ENCODE peak calls at places on chromosomes 3 and 15, in ten cellular contexts. One of them, this sample, is unnamed.
A peak's percentile ranks its signal among the peaks of the same experiment; 100 is the strongest.

GRCh38 chr3:48125026-48125704 is 63.1 kb downstream of the CDC25A start:
- DNase-seq in cardiac muscle cell: no peak
- DNase-seq in suprapubic skin: no peak
- DNase-seq in left lung: no peak
- DNase-seq in PC-9: no peak
- DNase-seq in pancreas: peak; percentile 16
- DNase-seq in mucosa of descending colon: no peak
- DNase-seq in IMR-90: peak; percentile 91
- DNase-seq in endodermal cell: peak; percentile 80
- DNase-seq in neural progenitor cell: no peak
- DNase-seq in this sample: no peak

GRCh38 chr3:39013289-39013688 is 38.5 kb downstream of the SCN11A start:
- DNase-seq in IMR-90: peak; percentile 36
- DNase-seq in pancreas: no peak
- DNase-seq in PC-9: no peak
- DNase-seq in neural progenitor cell: peak; percentile 25
- DNase-seq in left lung: no peak
- DNase-seq in endodermal cell: peak; percentile 84
- DNase-seq in mucosa of descending colon: no peak
- DNase-seq in cardiac muscle cell: no peak
- DNase-seq in suprapubic skin: no peak
- DNase-seq in this sample: peak; percentile 14

GRCh38 chr15:56496635-56497034 is 31.7 kb upstream of the MNS1 start:
- DNase-seq in suprapubic skin: no peak
- DNase-seq in PC-9: no peak
- DNase-seq in IMR-90: peak; percentile 79
- DNase-seq in endodermal cell: no peak
- DNase-seq in mucosa of descending colon: peak; percentile 39
- DNase-seq in cardiac muscle cell: peak; percentile 66
- DNase-seq in neural progenitor cell: peak; percentile 66
- DNase-seq in left lung: no peak
- DNase-seq in pancreas: no peak
- DNase-seq in this sample: no peak

GRCh38 chr3:32816439-32817194 is 1.2 kb upstream of the TRIM71 start:
- DNase-seq in suprapubic skin: peak; percentile 74
- DNase-seq in neural progenitor cell: peak; percentile 96
- DNase-seq in PC-9: no peak
- DNase-seq in cardiac muscle cell: peak; percentile 82
- DNase-seq in mucosa of descending colon: no peak
- DNase-seq in pancreas: no peak
- DNase-seq in left lung: peak; percentile 86
- DNase-seq in IMR-90: no peak
- DNase-seq in endodermal cell: peak; percentile 96
- DNase-seq in this sample: no peak

GRCh38 chr15:31267161-31268107 is 59.2 kb upstream of the KLF13 start:
- DNase-seq in IMR-90: no peak
- DNase-seq in PC-9: no peak
- DNase-seq in neural progenitor cell: peak; percentile 2
- DNase-seq in pancreas: no peak
- DNase-seq in mucosa of descending colon: no peak
- DNase-seq in cardiac muscle cell: no peak
- DNase-seq in left lung: no peak
- DNase-seq in endodermal cell: no peak
- DNase-seq in suprapubic skin: peak; percentile 65
- DNase-seq in this sample: no peak

GRCh38 chr3:172082269-172082668 is 42.9 kb downstream of the FNDC3B start:
- DNase-seq in endodermal cell: no peak
- DNase-seq in IMR-90: peak; percentile 95
- DNase-seq in left lung: no peak
- DNase-seq in mucosa of descending colon: no peak
- DNase-seq in neural progenitor cell: no peak
- DNase-seq in cardiac muscle cell: no peak
- DNase-seq in PC-9: no peak
- DNase-seq in pancreas: no peak
- DNase-seq in suprapubic skin: no peak
- DNase-seq in this sample: peak; percentile 44

GRCh38 chr3:45868213-45868612 is 18.1 kb upstream of the CCR9 start:
- DNase-seq in PC-9: no peak
- DNase-seq in pancreas: no peak
- DNase-seq in left lung: no peak
- DNase-seq in IMR-90: no peak
- DNase-seq in endodermal cell: no peak
- DNase-seq in neural progenitor cell: no peak
- DNase-seq in suprapubic skin: no peak
- DNase-seq in cardiac muscle cell: no peak
- DNase-seq in mucosa of descending colon: no peak
- DNase-seq in this sample: no peak

GRCh38 chr3:177483182-177483967 is 286.1 kb upstream of the TBL1XR1 start:
- DNase-seq in endodermal cell: peak; percentile 85
- DNase-seq in suprapubic skin: no peak
- DNase-seq in IMR-90: no peak
- DNase-seq in pancreas: no peak
- DNase-seq in cardiac muscle cell: no peak
- DNase-seq in PC-9: no peak
- DNase-seq in neural progenitor cell: peak; percentile 49
- DNase-seq in left lung: no peak
- DNase-seq in mucosa of descending colon: peak; percentile 24
- DNase-seq in this sample: no peak

GRCh38 chr15:74345051-74345450 is 22.4 kb downstream of the CYP11A1 start:
- DNase-seq in pancreas: no peak
- DNase-seq in neural progenitor cell: no peak
- DNase-seq in left lung: no peak
- DNase-seq in mucosa of descending colon: no peak
- DNase-seq in cardiac muscle cell: no peak
- DNase-seq in endodermal cell: no peak
- DNase-seq in PC-9: no peak
- DNase-seq in suprapubic skin: no peak
- DNase-seq in IMR-90: peak; percentile 44
- DNase-seq in this sample: no peak

GRCh38 chr3:13415236-13416001 is 4.7 kb downstream of the NUP210 start:
- DNase-seq in IMR-90: no peak
- DNase-seq in neural progenitor cell: no peak
- DNase-seq in endodermal cell: no peak
- DNase-seq in pancreas: no peak
- DNase-seq in left lung: no peak
- DNase-seq in cardiac muscle cell: no peak
- DNase-seq in PC-9: no peak
- DNase-seq in suprapubic skin: no peak
- DNase-seq in mucosa of descending colon: no peak
- DNase-seq in this sample: no peak

GRCh38 chr3:107621465-107621864 is 98.7 kb downstream of the BBX start:
- DNase-seq in endodermal cell: no peak
- DNase-seq in cardiac muscle cell: no peak
- DNase-seq in mucosa of descending colon: no peak
- DNase-seq in IMR-90: no peak
- DNase-seq in suprapubic skin: no peak
- DNase-seq in neural progenitor cell: no peak
- DNase-seq in left lung: no peak
- DNase-seq in PC-9: no peak
- DNase-seq in pancreas: no peak
- DNase-seq in this sample: no peak

GRCh38 chr3:107620534-107620933 is 97.8 kb downstream of the BBX start:
- DNase-seq in cardiac muscle cell: no peak
- DNase-seq in suprapubic skin: no peak
- DNase-seq in neural progenitor cell: no peak
- DNase-seq in PC-9: no peak
- DNase-seq in left lung: no peak
- DNase-seq in pancreas: no peak
- DNase-seq in mucosa of descending colon: no peak
- DNase-seq in endodermal cell: no peak
- DNase-seq in IMR-90: no peak
- DNase-seq in this sample: no peak

DNA sequence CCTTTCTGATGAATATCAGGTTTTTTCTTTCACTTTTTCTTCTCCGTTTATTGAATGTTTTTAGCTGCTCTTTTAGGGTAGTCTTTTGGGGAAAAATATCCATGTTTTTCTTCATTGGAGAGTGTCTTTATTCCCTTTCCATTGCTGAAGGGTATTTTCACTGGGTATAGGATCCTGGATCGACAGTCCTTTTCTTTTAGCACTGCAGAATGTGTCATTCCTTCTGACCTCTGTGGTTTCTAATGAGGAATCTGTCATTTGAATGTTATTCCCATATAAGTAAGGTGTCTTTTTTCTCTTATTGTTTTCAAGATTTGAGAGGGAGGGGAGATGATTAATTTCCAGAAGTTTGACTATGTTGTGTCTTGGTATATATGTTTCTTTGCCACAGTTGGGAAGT is 96.8 kb downstream of the BBX start:
- DNase-seq in endodermal cell: no peak
- DNase-seq in IMR-90: no peak
- DNase-seq in suprapubic skin: no peak
- DNase-seq in neural progenitor cell: no peak
- DNase-seq in cardiac muscle cell: no peak
- DNase-seq in left lung: no peak
- DNase-seq in mucosa of descending colon: no peak
- DNase-seq in pancreas: no peak
- DNase-seq in PC-9: no peak
- DNase-seq in this sample: no peak
- H3K9me3 ChIP-seq in endodermal cell: no peaks in the 10 kb centered on the region
- H3K9me3 ChIP-seq in IMR-90: no peaks in the 10 kb centered on the region
- H3K9me3 ChIP-seq in suprapubic skin: no peaks in the 10 kb centered on the region
- H3K9me3 ChIP-seq in neural progenitor cell: no peaks in the 10 kb centered on the region
- H3K9me3 ChIP-seq in cardiac muscle cell: no peaks in the 10 kb centered on the region
- H3K9me3 ChIP-seq in left lung: no peaks in the 10 kb centered on the region
- H3K9me3 ChIP-seq in mucosa of descending colon: no peaks in the 10 kb centered on the region
- H3K9me3 ChIP-seq in pancreas: no peaks in the 10 kb centered on the region
- H3K9me3 ChIP-seq in PC-9: peaks cover 3% of the 10 kb centered on the region
- H3K9me3 ChIP-seq in this sample: no peaks in the 10 kb centered on the region

GRCh38 chr3:14455571-14456317 is 53.3 kb downstream of the SLC6A6 start:
- DNase-seq in neural progenitor cell: no peak
- DNase-seq in suprapubic skin: no peak
- DNase-seq in endodermal cell: no peak
- DNase-seq in pancreas: peak; percentile 52
- DNase-seq in PC-9: no peak
- DNase-seq in cardiac muscle cell: no peak
- DNase-seq in mucosa of descending colon: no peak
- DNase-seq in left lung: peak; percentile 67
- DNase-seq in IMR-90: no peak
- DNase-seq in this sample: no peak

GRCh38 chr3:14457999-14458398 is 55.6 kb downstream of the SLC6A6 start:
- DNase-seq in pancreas: no peak
- DNase-seq in mucosa of descending colon: no peak
- DNase-seq in neural progenitor cell: peak; percentile 51
- DNase-seq in PC-9: no peak
- DNase-seq in endodermal cell: peak; percentile 85
- DNase-seq in IMR-90: no peak
- DNase-seq in cardiac muscle cell: no peak
- DNase-seq in left lung: peak; percentile 81
- DNase-seq in suprapubic skin: no peak
- DNase-seq in this sample: no peak

GRCh38 chr3:14458434-14459280 is 56.3 kb downstream of the SLC6A6 start:
- DNase-seq in suprapubic skin: no peak
- DNase-seq in left lung: no peak
- DNase-seq in cardiac muscle cell: no peak
- DNase-seq in pancreas: no peak
- DNase-seq in mucosa of descending colon: no peak
- DNase-seq in IMR-90: no peak
- DNase-seq in endodermal cell: no peak
- DNase-seq in neural progenitor cell: no peak
- DNase-seq in PC-9: no peak
- DNase-seq in this sample: no peak

GRCh38 chr3:14457481-14457880 is 55.1 kb downstream of the SLC6A6 start:
- DNase-seq in mucosa of descending colon: no peak
- DNase-seq in neural progenitor cell: no peak
- DNase-seq in PC-9: no peak
- DNase-seq in IMR-90: no peak
- DNase-seq in endodermal cell: no peak
- DNase-seq in left lung: no peak
- DNase-seq in suprapubic skin: no peak
- DNase-seq in cardiac muscle cell: no peak
- DNase-seq in pancreas: no peak
- DNase-seq in this sample: no peak

GRCh38 chr3:14456794-14457193 is 54.4 kb downstream of the SLC6A6 start:
- DNase-seq in IMR-90: no peak
- DNase-seq in suprapubic skin: no peak
- DNase-seq in endodermal cell: no peak
- DNase-seq in PC-9: no peak
- DNase-seq in mucosa of descending colon: no peak
- DNase-seq in neural progenitor cell: no peak
- DNase-seq in cardiac muscle cell: no peak
- DNase-seq in pancreas: no peak
- DNase-seq in left lung: no peak
- DNase-seq in this sample: no peak
- H3K4me3 ChIP-seq in IMR-90: no peak overlapping the region
- H3K4me3 ChIP-seq in suprapubic skin: no peak overlapping the region
- H3K4me3 ChIP-seq in endodermal cell: no peak overlapping the region
- H3K4me3 ChIP-seq in PC-9: no peak overlapping the region
- H3K4me3 ChIP-seq in mucosa of descending colon: no peak overlapping the region
- H3K4me3 ChIP-seq in neural progenitor cell: no peak overlapping the region
- H3K4me3 ChIP-seq in cardiac muscle cell: no peak overlapping the region
- H3K4me3 ChIP-seq in pancreas: no peak overlapping the region
- H3K4me3 ChIP-seq in left lung: no peak overlapping the region
- H3K4me3 ChIP-seq in this sample: no peak overlapping the region

DNA sequence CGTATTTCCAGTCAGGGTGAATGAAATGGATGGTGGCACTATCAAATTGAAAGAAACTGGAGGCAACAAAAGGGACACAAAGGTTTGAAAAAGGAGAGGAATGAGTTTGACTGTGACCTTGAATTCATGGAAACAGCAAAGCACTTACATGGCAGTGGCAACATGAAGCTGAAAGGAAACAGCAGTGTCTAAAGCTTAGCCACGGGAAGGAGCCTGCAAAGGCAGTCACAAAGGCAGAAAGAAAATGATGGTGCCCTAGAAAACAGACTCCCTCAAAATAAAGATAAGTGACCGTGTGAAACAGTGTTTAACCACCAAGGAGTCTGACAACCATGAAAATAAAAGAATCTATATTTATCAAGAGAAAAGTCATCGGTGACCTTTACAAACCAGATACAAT is 51.2 kb downstream of the SLTM start:
- DNase-seq in neural progenitor cell: no peak
- DNase-seq in left lung: no peak
- DNase-seq in IMR-90: no peak
- DNase-seq in suprapubic skin: no peak
- DNase-seq in PC-9: no peak
- DNase-seq in pancreas: no peak
- DNase-seq in mucosa of descending colon: no peak
- DNase-seq in endodermal cell: no peak
- DNase-seq in cardiac muscle cell: peak; percentile 28
- DNase-seq in this sample: no peak
- H3K36me3 ChIP-seq in neural progenitor cell: peaks cover 31% of the 10 kb centered on the region
- H3K36me3 ChIP-seq in left lung: no peaks in the 10 kb centered on the region
- H3K36me3 ChIP-seq in IMR-90: peaks cover 60% of the 10 kb centered on the region
- H3K36me3 ChIP-seq in suprapubic skin: peaks cover 99% of the 10 kb centered on the region
- H3K36me3 ChIP-seq in PC-9: peaks cover 39% of the 10 kb centered on the region
- H3K36me3 ChIP-seq in pancreas: peaks cover 88% of the 10 kb centered on the region
- H3K36me3 ChIP-seq in mucosa of descending colon: peaks cover 10% of the 10 kb centered on the region
- H3K36me3 ChIP-seq in endodermal cell: peaks cover 93% of the 10 kb centered on the region
- H3K36me3 ChIP-seq in cardiac muscle cell: peaks cover 72% of the 10 kb centered on the region
- H3K36me3 ChIP-seq in this sample: peaks cover 4% of the 10 kb centered on the region

DNA sequence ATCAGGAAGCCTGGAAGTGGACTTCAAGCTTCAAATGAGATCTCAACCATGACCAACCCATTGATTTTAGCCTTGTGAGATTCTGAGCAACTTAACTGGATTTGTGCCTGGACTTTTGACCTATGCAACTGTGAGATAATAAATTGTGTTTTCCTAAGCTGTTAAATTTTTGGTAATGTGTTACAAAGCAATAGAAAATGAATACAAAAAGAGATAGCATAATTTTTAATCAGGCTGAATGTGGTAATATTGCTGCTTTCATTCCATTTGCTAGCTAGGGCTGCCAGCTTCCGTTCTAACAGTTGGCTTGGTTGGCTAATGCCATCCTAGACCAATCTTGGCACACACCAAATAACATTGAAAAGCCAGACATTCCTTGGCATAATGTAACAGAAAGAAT is 12.2 kb downstream of the PROS1 start:
- DNase-seq in left lung: no peak
- DNase-seq in PC-9: no peak
- DNase-seq in suprapubic skin: no peak
- DNase-seq in endodermal cell: no peak
- DNase-seq in mucosa of descending colon: no peak
- DNase-seq in neural progenitor cell: no peak
- DNase-seq in pancreas: no peak
- DNase-seq in cardiac muscle cell: no peak
- DNase-seq in IMR-90: no peak
- DNase-seq in this sample: no peak
- H3K9me3 ChIP-seq in left lung: no peaks in the 10 kb centered on the region
- H3K9me3 ChIP-seq in PC-9: no peaks in the 10 kb centered on the region
- H3K9me3 ChIP-seq in suprapubic skin: no peaks in the 10 kb centered on the region
- H3K9me3 ChIP-seq in endodermal cell: peaks cover 10% of the 10 kb centered on the region
- H3K9me3 ChIP-seq in mucosa of descending colon: no peaks in the 10 kb centered on the region
- H3K9me3 ChIP-seq in neural progenitor cell: no peaks in the 10 kb centered on the region
- H3K9me3 ChIP-seq in pancreas: no peaks in the 10 kb centered on the region
- H3K9me3 ChIP-seq in cardiac muscle cell: no peaks in the 10 kb centered on the region
- H3K9me3 ChIP-seq in IMR-90: no peaks in the 10 kb centered on the region
- H3K9me3 ChIP-seq in this sample: no peaks in the 10 kb centered on the region

This sample was measured in heart right ventricle.